ENCODE peak calls at places on chromosomes 4 and X, in six cellular contexts. V, T, Z, S, G and H are unnamed samples.

GRCh38 chrX:120653000-120653399 is 23.1 kb upstream of the C1GALT1C1 start:
- DNase-seq in V (no peak), T (no peak), Z (no peak), S (no peak), G (no peak), H (no peak)

GRCh38 chr4:7422098-7422897 is 12.4 kb downstream of the PSAPL1 start:
- DNase-seq in V (no peak), T (no peak), Z (no peak), S (no peak), G (no peak), H (no peak)

GRCh38 chr4:8591626-8592365 is 769 bp upstream of the CPZ start:
- DNase-seq in V (no peak), T (no peak), Z (no peak), S (no peak), G (no peak), H (no peak)

GRCh38 chr4:60201052-60201673 is 999.0 kb upstream of the ADGRL3 start:
- DNase-seq in V (peak), T (peak), Z (peak), S (peak), G (peak), H (peak)

GRCh38 chrX:103919336-103919682 is 43.1 kb upstream of the TMSB15B start:
- DNase-seq in V (peak), T (no peak), Z (peak), S (peak), G (no peak), H (peak)

GRCh38 chr4:80202190-80202711 is 4.9 kb downstream of the PRDM8 start:
- DNase-seq in V (peak), T (peak), Z (peak), S (peak), G (no peak), H (peak)

GRCh38 chrX:47836164-47837072 is at the start of gene ZNF81:
- DNase-seq in V (peak), T (peak), Z (peak), S (peak), G (peak), H (peak)

GRCh38 chr4:4542824-4543485 is 1.1 kb upstream of the STX18 start:
- DNase-seq in V (no peak), T (no peak), Z (no peak), S (peak), G (no peak), H (no peak)

GRCh38 chrX:10582945-10583344 is 37.4 kb downstream of the MID1 start:
- DNase-seq in V (peak), T (no peak), Z (peak), S (peak), G (no peak), H (no peak)

GRCh38 chr4:98710831-98711230 is 52.4 kb upstream of the TSPAN5 start:
- DNase-seq in V (peak), T (no peak), Z (peak), S (no peak), G (no peak), H (no peak)

GRCh38 chrX:12974217-12974796 is 603 bp upstream of the TMSB4X start:
- DNase-seq in V (peak), T (no peak), Z (peak), S (peak), G (no peak), H (no peak)

GRCh38 chr4:153137168-153137567 is 67.1 kb upstream of the TRIM2 start:
- DNase-seq in V (peak), T (no peak), Z (peak), S (peak), G (no peak), H (no peak)

GRCh38 chr4:141807501-141807900 is 171.1 kb downstream of the IL15 start:
- DNase-seq in V (peak), T (no peak), Z (no peak), S (peak), G (no peak), H (no peak)

GRCh38 chr4:121062466-121062975 is 9.8 kb downstream of the NDNF start:
- DNase-seq in V (no peak), T (no peak), Z (no peak), S (no peak), G (no peak), H (no peak)

GRCh38 chrX:102765794-102766193 is 45.3 kb downstream of the GPRASP3 start:
- DNase-seq in V (peak), T (no peak), Z (peak), S (peak), G (peak), H (no peak)

GRCh38 chr4:7426525-7427171 is 8.1 kb downstream of the PSAPL1 start:
- DNase-seq in V (no peak), T (no peak), Z (no peak), S (no peak), G (no peak), H (no peak)

DNA sequence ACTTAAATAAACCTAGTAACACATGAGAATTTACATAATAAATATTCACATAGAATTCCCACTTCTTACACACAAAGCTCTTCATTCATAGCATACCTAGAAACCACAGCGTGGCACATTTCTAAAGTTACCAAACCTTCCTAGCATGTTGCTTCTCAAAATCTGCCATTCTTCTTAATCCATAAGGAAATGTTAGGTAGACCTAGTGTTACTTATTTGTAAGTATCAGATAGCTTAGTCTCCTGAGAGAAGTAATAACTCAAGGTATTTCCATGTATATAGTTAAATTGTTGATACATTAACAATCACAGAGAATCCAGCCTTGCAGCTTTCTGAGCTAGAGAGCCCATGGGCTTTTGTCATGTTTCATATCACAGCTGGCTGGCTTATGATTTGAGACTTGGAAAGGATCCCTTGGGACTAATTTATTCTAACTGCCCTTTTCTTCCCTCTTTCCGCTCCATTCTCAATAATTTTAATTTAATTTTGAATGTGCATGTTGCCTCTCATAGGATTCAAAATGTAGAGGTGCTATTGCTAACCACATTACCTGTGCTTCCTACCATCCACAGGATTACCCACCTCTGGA is 17.6 kb downstream of the SH3RF1 start:
- DNase-seq in V (no peak), T (no peak), Z (no peak), S (no peak), G (no peak), H (no peak)
- TF ChIP-seq CTCF in V (no peak), T (no peak), Z (no peak), S (no peak), G (no peak), H (no peak)

DNA sequence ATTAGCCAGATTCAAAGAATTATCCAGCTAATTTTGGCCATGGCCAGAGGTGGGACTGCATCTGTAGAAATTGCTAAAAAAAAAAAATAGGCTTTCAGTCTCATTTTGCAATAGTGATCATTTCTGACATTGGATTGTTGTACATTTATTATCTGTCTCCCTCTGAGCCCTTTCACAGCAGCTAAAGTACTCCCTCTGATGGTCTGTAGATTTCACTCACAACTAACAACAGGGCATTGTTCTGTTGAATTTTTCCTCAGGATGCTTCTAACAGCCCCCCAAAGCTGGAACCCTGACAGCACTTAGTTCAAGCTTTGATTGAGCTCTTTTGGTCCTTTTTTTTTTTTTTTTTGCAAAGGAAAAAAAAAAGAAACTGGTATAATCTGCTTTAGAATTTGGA is 406.6 kb downstream of the SMARCA1 start:
- DNase-seq in V (no peak), T (no peak), Z (no peak), S (no peak), G (no peak), H (no peak)
- TF ChIP-seq CTCF in V (no peak), T (no peak), Z (no peak), S (no peak), G (no peak), H (no peak)

DNA sequence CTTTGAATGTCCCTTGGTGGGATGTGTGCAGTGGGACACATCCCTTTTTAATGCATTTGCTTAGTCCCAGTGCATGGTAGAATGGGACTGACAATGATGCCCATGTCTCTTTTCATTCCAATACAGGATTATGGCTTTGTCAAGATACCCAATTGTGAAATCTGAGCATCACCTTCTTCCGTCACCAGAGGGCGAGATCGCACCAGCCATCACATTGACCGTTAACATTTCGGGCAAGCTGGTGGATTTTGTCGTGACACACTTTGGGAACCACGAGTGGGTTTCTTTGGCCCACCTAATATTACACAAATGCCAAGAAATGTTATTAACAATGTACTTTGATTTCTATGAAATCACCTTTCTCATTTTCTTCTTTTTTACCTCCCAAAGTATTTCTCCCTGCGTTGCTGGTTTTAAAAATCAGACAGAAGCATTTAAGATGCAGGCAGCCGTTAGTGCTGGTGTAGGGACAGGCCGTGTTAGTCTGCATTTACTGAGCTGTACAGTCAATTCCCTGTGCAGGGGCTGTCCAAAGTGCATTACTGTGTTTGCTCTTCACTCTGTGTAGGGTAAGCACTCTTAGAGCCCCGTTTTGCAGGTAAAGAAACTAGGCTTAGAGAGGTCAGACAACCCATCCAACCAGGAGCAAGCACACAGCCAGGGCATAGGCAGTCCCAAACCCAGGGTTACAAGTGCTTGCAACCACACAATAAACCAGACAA is 46.5 kb downstream of the CWH43 start:
- DNase-seq in V (peak), T (peak), Z (peak), S (peak), G (no peak), H (no peak)
- TF ChIP-seq CTCF in V (peak), T (peak), Z (peak), S (peak), G (peak), H (peak)

GRCh38 chr4:107655289-107655688 is 64.7 kb downstream of the PAPSS1 start:
- DNase-seq in V (no peak), T (no peak), Z (no peak), S (no peak), G (no peak), H (no peak)

GRCh38 chr4:107658400-107659326 is 61.4 kb downstream of the PAPSS1 start:
- DNase-seq in V (no peak), T (no peak), Z (peak), S (no peak), G (no peak), H (no peak)

DNA sequence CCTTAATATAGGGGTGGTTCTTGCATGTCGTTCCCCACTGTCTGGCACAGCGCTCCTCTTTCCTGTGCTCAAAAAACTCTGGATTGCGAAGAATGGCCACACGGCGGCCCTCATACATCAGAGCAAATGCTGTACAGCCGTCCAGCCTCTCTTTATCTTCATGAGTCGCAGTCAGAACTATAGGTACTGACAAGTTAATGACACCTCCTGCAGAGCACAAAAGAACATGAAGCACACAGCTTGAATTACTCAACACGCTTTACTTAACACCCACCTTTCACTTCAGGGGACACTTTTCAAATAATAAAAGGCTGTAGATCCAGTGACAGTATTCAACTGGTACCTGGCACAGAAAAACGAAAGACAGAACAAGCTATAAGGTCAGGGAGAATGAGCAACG is 65.3 kb downstream of the PAPSS1 start:
- DNase-seq in V (no peak), T (no peak), Z (peak), S (no peak), G (no peak), H (no peak)
- TF ChIP-seq CTCF in V (no peak), T (no peak), Z (peak), S (no peak), G (no peak), H (no peak)